ENCODE peak calls at places on chromosomes 16 and 17, in four cellular contexts. Q is tibial nerve, G is transverse colon, C is right lobe of liver. X is an unnamed sample.

GRCh38 chr16:4615389-4616046 is 830 bp upstream of the UBALD1 start:
- DNase-seq in Q (no peak), G (peak; percentile 37), C (no peak), X (no peak)

GRCh38 chr17:43468746-43469544 is 14.8 kb upstream of the DHX8 start:
- DNase-seq in G (no peak), C (no peak), Q (no peak), X (no peak)

GRCh38 chr17:31444026-31444425 is 52.6 kb downstream of the RAB11FIP4 start:
- DNase-seq in Q (no peak), C (peak; percentile 12), G (no peak), X (no peak)

GRCh38 chr16:70696952-70697600 is 11.2 kb upstream of the MTSS2 start:
- DNase-seq in Q (no peak), C (no peak), G (peak; percentile 30), X (no peak)

GRCh38 chr16:81885976-81886586 is 107.0 kb downstream of the PLCG2 start:
- DNase-seq in C (no peak), G (no peak), Q (no peak), X (no peak)

GRCh38 chr17:3683054-3683511 is 12.9 kb downstream of the P2RX5 start:
- DNase-seq in G (peak; percentile 41), Q (no peak), C (no peak), X (no peak)

GRCh38 chr17:18920911-18921441 is 31.0 kb upstream of the SLC5A10 start:
- DNase-seq in G (peak; percentile 15), Q (no peak), C (no peak), X (no peak)

GRCh38 chr17:82302498-82302963 is 14.9 kb downstream of the CD7 start:
- DNase-seq in G (no peak), Q (no peak), C (no peak), X (no peak)

GRCh38 chr16:2858245-2859025 is 465 bp upstream of the PRSS22 start:
- DNase-seq in C (no peak), G (peak; percentile 88), Q (no peak), X (no peak)

GRCh38 chr17:67139784-67140665 is 95.7 kb downstream of the CACNG1 start:
- DNase-seq in Q (no peak), C (no peak), G (no peak), X (no peak)

GRCh38 chr17:19308398-19308797 is 54.1 kb downstream of the B9D1 start:
- DNase-seq in Q (no peak), C (peak; percentile 22), G (no peak), X (no peak)

GRCh38 chr17:47066841-47067682 is 88.0 kb upstream of the RPRML start:
- DNase-seq in C (peak; percentile 82), Q (peak; percentile 37), G (peak; percentile 79), X (peak; percentile 17)

GRCh38 chr17:73419051-73419450 is 107.2 kb upstream of the CDC42EP4 start:
- DNase-seq in Q (no peak), G (no peak), C (no peak), X (no peak)

GRCh38 chr17:78010759-78011158 is 52.3 kb downstream of the TNRC6C start:
- DNase-seq in Q (no peak), C (no peak), G (no peak), X (no peak)

GRCh38 chr16:54283735-54284318 is 2.8 kb downstream of the IRX3 start:
- DNase-seq in Q (no peak), G (no peak), C (no peak), X (no peak)

GRCh38 chr17:51913491-51913890 is 245.0 kb downstream of the CA10 start:
- DNase-seq in C (no peak), G (no peak), Q (no peak), X (no peak)

GRCh38 chr17:74779948-74780400 is 3.8 kb upstream of the NAT9 start:
- DNase-seq in C (no peak), Q (no peak), G (peak; percentile 61), X (no peak)

GRCh38 chr17:44608732-44609435 is 47.4 kb upstream of the MEIOC start:
- DNase-seq in G (no peak), C (no peak), Q (no peak), X (no peak)

GRCh38 chr16:27199747-27200146 is 3.6 kb upstream of the KDM8 start:
- DNase-seq in Q (no peak), C (no peak), G (no peak), X (no peak)

GRCh38 chr17:60573139-60573975 is 26.6 kb upstream of the PPM1D start:
- DNase-seq in C (no peak), G (no peak), Q (no peak), X (no peak)

GRCh38 chr17:65190467-65191095 is 53.4 kb downstream of the RGS9 start:
- DNase-seq in Q (no peak), G (no peak), C (no peak), X (no peak)

GRCh38 chr16:49986351-49987124 is 38.5 kb upstream of the CNEP1R1 start:
- DNase-seq in G (no peak), C (no peak), Q (no peak), X (no peak)

GRCh38 chr16:85029413-85029794 is 1.8 kb downstream of the KIAA0513 start:
- DNase-seq in Q (no peak), G (peak; percentile 46), C (no peak), X (no peak)

GRCh38 chr17:5122586-5123342 is 6.9 kb downstream of the USP6 start:
- DNase-seq in G (peak; percentile 36), C (no peak), Q (peak; percentile 11), X (no peak)

GRCh38 chr17:35841505-35841904 is 27.2 kb downstream of the HEATR9 start:
- DNase-seq in Q (no peak), G (no peak), C (no peak), X (no peak)

GRCh38 chr17:42414782-42415409 is 8.2 kb downstream of the CAVIN1 start:
- DNase-seq in C (no peak), Q (no peak), G (no peak), X (no peak)

GRCh38 chr17:28547623-28548416 is 4.6 kb downstream of the UNC119 start:
- DNase-seq in G (peak; percentile 87), C (peak; percentile 86), Q (peak; percentile 53), X (no peak)

DNA sequence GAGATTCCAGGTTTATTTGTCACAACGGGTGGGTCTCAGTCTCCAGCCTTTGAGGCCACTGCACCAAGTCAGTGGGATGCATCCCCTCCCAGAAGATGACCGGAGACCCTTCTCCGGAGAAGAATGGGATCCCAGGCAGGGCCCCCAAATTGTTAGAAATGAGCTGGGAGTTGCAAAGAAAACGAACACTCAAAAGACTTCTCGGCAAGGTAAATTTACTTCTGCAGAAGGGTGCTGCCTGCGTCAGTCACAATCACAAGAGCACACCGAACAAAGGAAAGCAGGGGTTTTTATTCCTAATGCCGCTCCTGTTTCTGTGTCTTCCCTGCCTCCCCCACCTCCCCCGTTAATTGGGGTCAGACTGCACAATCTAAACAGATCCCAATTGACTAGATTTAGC is 61.4 kb downstream of the ATF7IP2 start:
- DNase-seq in G (no peak), Q (no peak), C (no peak), X (no peak)
- H3K9me3 ChIP-seq in G (peaks cover 32% of the 10 kb centered on the region), Q (no peaks in the 10 kb centered on the region), C (peaks cover 6% of the 10 kb centered on the region), X (peaks cover 96% of the 10 kb centered on the region)

GRCh38 chr16:67968440-67969285 is at the start of gene SLC12A4:
- DNase-seq in C (peak; percentile 88), Q (peak; percentile 75), G (peak; percentile 85), X (peak; percentile 23)
- TF ChIP-seq POLR2A in C (peak; percentile 94), Q (peak; percentile 96), G (peak; percentile 55), X (peak; percentile 93)

GRCh38 chr17:49755681-49756283 is 8.1 kb downstream of the FAM117A start:
- DNase-seq in G (no peak), C (no peak), Q (no peak), X (no peak)
- H3K9me3 ChIP-seq in G (no peaks in the 10 kb centered on the region), C (no peaks in the 10 kb centered on the region), Q (no peaks in the 10 kb centered on the region), X (no peaks in the 10 kb centered on the region)

GRCh38 chr17:76868669-76869208 is 535 bp downstream of the MGAT5B start:
- DNase-seq in C (no peak), G (no peak), Q (no peak), X (no peak)
- TF ChIP-seq POLR2A in C (no peak), G (no peak), Q (no peak), X (no peak)

GRCh38 chr17:62980842-62981241 is 14.8 kb downstream of the TANC2 start:
- DNase-seq in Q (no peak), G (no peak), C (no peak), X (no peak)
- H3K9me3 ChIP-seq in Q (no peaks in the 10 kb centered on the region), G (peaks cover 22% of the 10 kb centered on the region), C (peaks cover 3% of the 10 kb centered on the region), X (no peaks in the 10 kb centered on the region)

GRCh38 chr17:76671912-76672262 is 28.3 kb upstream of the ST6GALNAC1 start:
- DNase-seq in G (no peak), Q (no peak), C (no peak), X (no peak)
- TF ChIP-seq POLR2A in G (peak; percentile 89), Q (peak; percentile 53), C (peak; percentile 96), X (peak; percentile 76)

DNA sequence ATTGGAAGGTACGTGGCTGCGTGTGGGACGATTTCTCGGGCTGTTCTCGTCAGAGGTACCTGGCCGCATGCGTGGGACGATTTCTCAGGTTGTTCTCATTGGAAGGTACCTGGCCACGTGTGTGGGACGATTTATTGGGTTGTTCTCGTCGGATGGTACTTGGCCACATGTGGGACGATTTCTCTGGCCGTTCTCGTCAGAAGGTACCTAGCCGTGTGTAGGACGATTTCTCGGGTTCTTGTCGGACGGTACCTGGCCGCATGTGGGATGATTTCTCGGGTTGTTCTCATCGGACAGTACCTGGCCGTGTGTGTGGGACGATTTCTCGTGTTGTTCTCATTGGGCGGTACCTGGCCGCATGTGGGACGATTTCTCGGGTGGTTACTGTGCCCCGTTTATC is 50.1 kb upstream of the GNG13 start:
- DNase-seq in Q (no peak), C (no peak), G (no peak), X (no peak)
- H3K9me3 ChIP-seq in Q (no peaks in the 10 kb centered on the region), C (no peaks in the 10 kb centered on the region), G (no peaks in the 10 kb centered on the region), X (peaks cover 24% of the 10 kb centered on the region)

GRCh38 chr16:59591480-59591879 is 857.4 kb upstream of the GOT2 start:
- DNase-seq in G (no peak), Q (no peak), C (no peak), X (no peak)

GRCh38 chr16:59597269-59597668 is 863.2 kb upstream of the GOT2 start:
- DNase-seq in Q (no peak), G (no peak), C (no peak), X (no peak)

GRCh38 chr16:59593256-59593655 is 859.1 kb upstream of the GOT2 start:
- DNase-seq in C (no peak), Q (no peak), G (no peak), X (no peak)
- TF ChIP-seq POLR2A in C (no peak), Q (no peak), G (no peak), X (no peak)